ENCODE peak calls at places on chromosomes 16 and 17, in four cellular contexts. One of them, this sample, is unnamed.

GRCh38 chr17:51045616-51046526 is 74.8 kb downstream of the SPAG9 start:
- DNase-seq in SK-N-SH: peak; percentile 25
- DNase-seq in HepG2: peak; percentile 67
- DNase-seq in K562: no peak
- DNase-seq in this sample: no peak

GRCh38 chr16:79296491-79296890 is 304.0 kb downstream of the MAF start:
- DNase-seq in SK-N-SH: no peak
- DNase-seq in K562: no peak
- DNase-seq in HepG2: no peak
- DNase-seq in this sample: no peak

GRCh38 chr16:54285414-54286066 is 1.0 kb downstream of the IRX3 start:
- DNase-seq in SK-N-SH: peak; percentile 80
- DNase-seq in HepG2: peak; percentile 38
- DNase-seq in K562: no peak
- DNase-seq in this sample: no peak

GRCh38 chr16:56121156-56121500 is 70.2 kb upstream of the GNAO1 start:
- DNase-seq in HepG2: no peak
- DNase-seq in SK-N-SH: no peak
- DNase-seq in K562: no peak
- DNase-seq in this sample: peak; percentile 2

GRCh38 chr16:17538942-17539341 is 68.2 kb upstream of the XYLT1 start:
- DNase-seq in HepG2: no peak
- DNase-seq in SK-N-SH: no peak
- DNase-seq in K562: no peak
- DNase-seq in this sample: no peak

GRCh38 chr17:39462644-39463375 is 1.5 kb downstream of the CDK12 start:
- DNase-seq in SK-N-SH: peak; percentile 19
- DNase-seq in HepG2: no peak
- DNase-seq in K562: no peak
- DNase-seq in this sample: no peak

GRCh38 chr16:49441366-49441780 is 67.8 kb downstream of the C16orf78 start:
- DNase-seq in K562: no peak
- DNase-seq in SK-N-SH: peak; percentile 53
- DNase-seq in HepG2: no peak
- DNase-seq in this sample: peak; percentile 71

GRCh38 chr17:81064746-81065475 is 30.0 kb downstream of the BAIAP2 start:
- DNase-seq in HepG2: no peak
- DNase-seq in K562: no peak
- DNase-seq in SK-N-SH: no peak
- DNase-seq in this sample: no peak

GRCh38 chr17:82698974-82699442 is 510 bp upstream of the RAB40B start:
- DNase-seq in SK-N-SH: no peak
- DNase-seq in K562: no peak
- DNase-seq in HepG2: no peak
- DNase-seq in this sample: no peak
- TF ChIP-seq NFIC in SK-N-SH: no peak
- TF ChIP-seq NFIC in K562: no peak
- TF ChIP-seq NFIC in HepG2: no peak
- TF ChIP-seq NFIC in this sample: no peak

GRCh38 chr16:12805091-12805490 is 1.4 kb upstream of the CPPED1 start:
- DNase-seq in HepG2: no peak
- DNase-seq in SK-N-SH: no peak
- DNase-seq in K562: no peak
- DNase-seq in this sample: no peak
- TF ChIP-seq JUND in HepG2: no peak
- TF ChIP-seq JUND in SK-N-SH: no peak
- TF ChIP-seq JUND in K562: no peak
- TF ChIP-seq JUND in this sample: no peak

GRCh38 chr17:57567278-57567677 is 177.8 kb downstream of the CCDC182 start:
- DNase-seq in HepG2: no peak
- DNase-seq in SK-N-SH: peak; percentile 74
- DNase-seq in K562: no peak
- DNase-seq in this sample: no peak
- TF ChIP-seq NFIC in HepG2: no peak
- TF ChIP-seq NFIC in SK-N-SH: peak; percentile 27
- TF ChIP-seq NFIC in K562: no peak
- TF ChIP-seq NFIC in this sample: no peak

GRCh38 chr17:72387487-72387886 is 266.7 kb downstream of the SOX9 start:
- DNase-seq in SK-N-SH: no peak
- DNase-seq in HepG2: peak; percentile 39
- DNase-seq in K562: no peak
- DNase-seq in this sample: no peak
- TF ChIP-seq JUND in SK-N-SH: peak; percentile 78
- TF ChIP-seq JUND in HepG2: no peak
- TF ChIP-seq JUND in K562: no peak
- TF ChIP-seq JUND in this sample: no peak

GRCh38 chr16:85600905-85601639 is 12.1 kb upstream of the GSE1 start:
- DNase-seq in SK-N-SH: no peak
- DNase-seq in HepG2: no peak
- DNase-seq in K562: no peak
- DNase-seq in this sample: no peak

GRCh38 chr16:85602402-85602801 is 10.7 kb upstream of the GSE1 start:
- DNase-seq in SK-N-SH: no peak
- DNase-seq in K562: no peak
- DNase-seq in HepG2: no peak
- DNase-seq in this sample: no peak

GRCh38 chr16:85604145-85604705 is 8.9 kb upstream of the GSE1 start:
- DNase-seq in HepG2: no peak
- DNase-seq in K562: no peak
- DNase-seq in SK-N-SH: no peak
- DNase-seq in this sample: no peak

GRCh38 chr16:85601730-85602401 is 11.3 kb upstream of the GSE1 start:
- DNase-seq in SK-N-SH: no peak
- DNase-seq in HepG2: no peak
- DNase-seq in K562: peak; percentile 64
- DNase-seq in this sample: no peak

GRCh38 chr16:85602831-85603755 is 10.0 kb upstream of the GSE1 start:
- DNase-seq in HepG2: no peak
- DNase-seq in K562: no peak
- DNase-seq in SK-N-SH: no peak
- DNase-seq in this sample: no peak
- TF ChIP-seq NFIC in HepG2: no peak
- TF ChIP-seq NFIC in K562: peak; percentile 41
- TF ChIP-seq NFIC in SK-N-SH: no peak
- TF ChIP-seq NFIC in this sample: no peak

GRCh38 chr17:65959630-65960029 is 232.3 kb downstream of the CEP112 start:
- DNase-seq in K562: no peak
- DNase-seq in HepG2: no peak
- DNase-seq in SK-N-SH: no peak
- DNase-seq in this sample: no peak

GRCh38 chr17:65967372-65967771 is 224.6 kb downstream of the CEP112 start:
- DNase-seq in K562: no peak
- DNase-seq in HepG2: no peak
- DNase-seq in SK-N-SH: no peak
- DNase-seq in this sample: no peak

GRCh38 chr17:65966311-65966710 is 225.6 kb downstream of the CEP112 start:
- DNase-seq in K562: no peak
- DNase-seq in HepG2: no peak
- DNase-seq in SK-N-SH: no peak
- DNase-seq in this sample: no peak

GRCh38 chr17:65963179-65963578 is 228.8 kb downstream of the CEP112 start:
- DNase-seq in K562: no peak
- DNase-seq in HepG2: no peak
- DNase-seq in SK-N-SH: no peak
- DNase-seq in this sample: no peak
- TF ChIP-seq JUND in K562: no peak
- TF ChIP-seq JUND in HepG2: no peak
- TF ChIP-seq JUND in SK-N-SH: no peak
- TF ChIP-seq JUND in this sample: no peak

GRCh38 chr16:1310832-1311200 is 1.4 kb downstream of the UBE2I start:
- DNase-seq in K562: no peak
- DNase-seq in HepG2: no peak
- DNase-seq in SK-N-SH: no peak
- DNase-seq in this sample: no peak

GRCh38 chr16:1311738-1312458 is 2.5 kb downstream of the UBE2I start:
- DNase-seq in HepG2: no peak
- DNase-seq in SK-N-SH: no peak
- DNase-seq in K562: no peak
- DNase-seq in this sample: no peak

GRCh38 chr16:1308977-1309885 is at the start of gene UBE2I:
- DNase-seq in HepG2: peak; percentile 93
- DNase-seq in K562: peak; percentile 78
- DNase-seq in SK-N-SH: peak; percentile 98
- DNase-seq in this sample: peak; percentile 96

GRCh38 chr16:1311212-1311737 is 1.8 kb downstream of the UBE2I start:
- DNase-seq in HepG2: no peak
- DNase-seq in K562: no peak
- DNase-seq in SK-N-SH: no peak
- DNase-seq in this sample: no peak

GRCh38 chr16:1309888-1310831 is 724 bp downstream of the UBE2I start:
- DNase-seq in SK-N-SH: peak; percentile 67
- DNase-seq in HepG2: no peak
- DNase-seq in K562: peak; percentile 70
- DNase-seq in this sample: no peak
- TF ChIP-seq NFIC in SK-N-SH: no peak
- TF ChIP-seq NFIC in HepG2: no peak
- TF ChIP-seq NFIC in K562: no peak
- TF ChIP-seq NFIC in this sample: no peak

GRCh38 chr16:89341697-89342694 is 124.5 kb downstream of the ZNF778 start:
- DNase-seq in HepG2: no peak
- DNase-seq in K562: no peak
- DNase-seq in SK-N-SH: no peak
- DNase-seq in this sample: no peak
- TF ChIP-seq JUND in HepG2: no peak
- TF ChIP-seq JUND in K562: no peak
- TF ChIP-seq JUND in SK-N-SH: no peak
- TF ChIP-seq JUND in this sample: no peak

DNA sequence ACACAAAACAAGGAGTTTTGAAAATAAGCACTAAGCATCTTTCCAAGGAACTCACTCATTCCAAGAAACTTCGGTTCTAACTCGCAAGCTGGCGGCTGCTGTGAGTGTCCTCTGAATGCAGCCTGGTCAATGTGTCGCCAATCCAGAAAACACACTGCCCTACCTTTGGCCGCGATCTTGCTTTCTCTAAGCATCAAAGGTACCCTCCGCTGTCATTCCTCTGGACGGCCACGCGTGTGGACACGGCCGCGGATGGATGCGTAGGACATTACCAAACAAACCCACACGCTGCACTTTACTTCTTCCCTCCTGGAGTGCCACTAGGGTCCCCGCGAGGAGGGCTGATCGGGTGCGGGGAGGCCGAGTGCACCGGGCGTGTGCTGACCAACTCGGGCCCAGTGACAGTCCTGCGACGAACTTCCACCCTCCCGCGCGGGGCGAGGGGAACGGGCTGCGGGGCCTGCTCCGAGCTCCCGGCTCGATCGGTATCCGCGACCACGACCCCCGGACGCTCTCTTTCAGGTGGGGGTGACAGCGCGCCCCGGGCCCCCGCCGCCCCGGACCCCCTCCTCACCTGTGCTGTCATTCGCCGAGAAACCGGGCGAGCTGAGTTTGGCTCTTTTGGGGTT is 1.1 kb downstream of the CREBBP start:
- DNase-seq in SK-N-SH: peak; percentile 54
- DNase-seq in K562: peak; percentile 39
- DNase-seq in HepG2: no peak
- DNase-seq in this sample: no peak
- TF ChIP-seq NFIC in SK-N-SH: no peak
- TF ChIP-seq NFIC in K562: no peak
- TF ChIP-seq NFIC in HepG2: no peak
- TF ChIP-seq NFIC in this sample: no peak

GRCh38 chr17:28572294-28573099 is 1.2 kb upstream of the PIGS start:
- DNase-seq in K562: no peak
- DNase-seq in HepG2: no peak
- DNase-seq in SK-N-SH: no peak
- DNase-seq in this sample: no peak

GRCh38 chr17:28571255-28572122 is at the start of gene PIGS:
- DNase-seq in HepG2: peak; percentile 87
- DNase-seq in SK-N-SH: peak; percentile 98
- DNase-seq in K562: peak; percentile 95
- DNase-seq in this sample: peak; percentile 68

GRCh38 chr17:28573521-28573920 is 2.2 kb upstream of the PIGS start:
- DNase-seq in K562: no peak
- DNase-seq in SK-N-SH: no peak
- DNase-seq in HepG2: no peak
- DNase-seq in this sample: no peak

GRCh38 chr17:28569446-28569845 is 1.9 kb downstream of the PIGS start:
- DNase-seq in HepG2: no peak
- DNase-seq in SK-N-SH: no peak
- DNase-seq in K562: no peak
- DNase-seq in this sample: no peak

DNA sequence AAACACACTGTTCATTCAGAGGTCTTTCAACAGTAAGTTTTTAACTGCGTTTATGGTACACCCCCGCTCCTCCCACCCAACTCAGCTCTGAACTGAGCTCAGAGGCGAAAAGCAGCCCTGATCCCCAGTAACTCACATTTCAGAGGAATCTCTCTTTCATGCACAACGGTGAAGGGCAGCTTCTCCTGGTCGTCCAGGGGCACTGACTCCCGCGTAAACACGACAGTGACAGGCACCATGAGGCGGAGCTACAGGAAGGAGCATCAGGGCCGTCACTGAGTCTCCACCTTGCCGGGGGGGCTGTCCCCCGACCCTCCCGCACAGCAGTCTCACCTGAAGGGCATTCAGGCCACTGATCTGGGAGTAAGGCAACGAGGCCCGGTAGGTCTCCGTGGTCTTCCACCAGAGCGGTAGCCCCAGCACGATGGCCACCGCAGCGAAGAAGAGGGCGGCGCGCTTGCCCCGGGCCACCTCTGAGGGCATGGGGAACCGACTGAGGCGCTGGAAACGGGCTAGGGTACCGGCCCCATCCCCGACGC is 539 bp downstream of the PIGS start:
- DNase-seq in K562: peak; percentile 61
- DNase-seq in SK-N-SH: peak; percentile 67
- DNase-seq in HepG2: peak; percentile 47
- DNase-seq in this sample: no peak
- TF ChIP-seq JUND in K562: no peak
- TF ChIP-seq JUND in SK-N-SH: no peak
- TF ChIP-seq JUND in HepG2: no peak
- TF ChIP-seq JUND in this sample: no peak